ENCODE peak calls at places on chromosome 9, in five cellular contexts. K is GM23338, X is HCT116, S is GM12878, A is HepG2. L is an unnamed sample.

GRCh38 chr9:96071245-96072124 is 196.0 kb downstream of the ERCC6L2 start:
- ATAC-seq in A (peak), S (peak), X (peak), K (peak), L (no peak)

GRCh38 chr9:14383296-14383695 is 69.4 kb upstream of the NFIB start:
- ATAC-seq in S (no peak), X (no peak), A (no peak), K (no peak), L (no peak)

GRCh38 chr9:36306481-36307306 is 48.4 kb upstream of the GNE start:
- ATAC-seq in A (peak), X (no peak), K (no peak), S (no peak), L (no peak)

GRCh38 chr9:14214065-14214684 is 99.8 kb downstream of the NFIB start:
- ATAC-seq in A (peak), K (no peak), X (no peak), S (no peak), L (peak)

GRCh38 chr9:125634040-125634717 is 72.8 kb downstream of the MAPKAP1 start:
- ATAC-seq in K (no peak), S (peak), X (no peak), A (no peak), L (no peak)

GRCh38 chr9:35917261-35917660 is 8.0 kb downstream of the SPAAR start:
- ATAC-seq in S (no peak), K (no peak), A (no peak), X (no peak), L (no peak)

GRCh38 chr9:23582836-23583235 is 243.2 kb downstream of the ELAVL2 start:
- ATAC-seq in S (no peak), X (no peak), K (no peak), A (no peak), L (no peak)

GRCh38 chr9:459491-460444 is 245.1 kb downstream of the DOCK8 start:
- ATAC-seq in S (peak), K (peak), A (no peak), X (peak), L (no peak)

GRCh38 chr9:115411993-115412452 is 294.1 kb upstream of the TNC start:
- ATAC-seq in A (no peak), X (no peak), K (no peak), S (no peak), L (no peak)

GRCh38 chr9:129773262-129774048 is 20.6 kb upstream of the PTGES start:
- ATAC-seq in K (no peak), A (peak), X (no peak), S (no peak), L (no peak)

GRCh38 chr9:116154976-116155699 is 1.5 kb downstream of the PAPPA start:
- ATAC-seq in K (peak), A (no peak), X (no peak), S (no peak), L (no peak)

GRCh38 chr9:69307446-69308216 is 17.4 kb upstream of the ENTREP1 start:
- ATAC-seq in A (no peak), K (peak), S (no peak), X (no peak), L (peak)

GRCh38 chr9:131734781-131735180 is 5.1 kb downstream of the RAPGEF1 start:
- ATAC-seq in S (no peak), A (peak), X (no peak), K (no peak), L (no peak)

GRCh38 chr9:27590636-27591035 is 17.4 kb upstream of the C9orf72 start:
- ATAC-seq in A (no peak), X (no peak), S (no peak), K (no peak), L (no peak)

GRCh38 chr9:126783958-126784357 is 20.9 kb upstream of the ZBTB43 start:
- ATAC-seq in X (no peak), K (no peak), S (no peak), A (no peak), L (no peak)

GRCh38 chr9:92600742-92601261 is 65.0 kb upstream of the ECM2 start:
- ATAC-seq in K (no peak), A (no peak), X (no peak), S (no peak), L (peak)

GRCh38 chr9:85347541-85347940 is 394.2 kb downstream of the AGTPBP1 start:
- ATAC-seq in X (no peak), A (no peak), K (no peak), S (no peak), L (no peak)

GRCh38 chr9:71819115-71819739 is 50.9 kb upstream of the CEMIP2 start:
- ATAC-seq in K (no peak), S (no peak), X (no peak), A (no peak), L (no peak)

GRCh38 chr9:97579914-97580313 is 53.3 kb downstream of the TSTD2 start:
- ATAC-seq in A (no peak), X (no peak), K (no peak), S (no peak), L (peak)

GRCh38 chr9:129964901-129965734 is 77.9 kb downstream of the FNBP1 start:
- ATAC-seq in A (no peak), X (no peak), S (no peak), K (peak), L (peak)

GRCh38 chr9:80492221-80492620 is 920.5 kb downstream of the TLE4 start:
- ATAC-seq in A (no peak), K (no peak), X (no peak), S (no peak), L (no peak)

GRCh38 chr9:23644906-23645305 is 181.1 kb downstream of the ELAVL2 start:
- ATAC-seq in A (no peak), S (no peak), X (no peak), K (no peak), L (no peak)

GRCh38 chr9:20981486-20981885 is 50.0 kb downstream of the HACD4 start:
- ATAC-seq in A (no peak), S (peak), X (no peak), K (no peak), L (peak)

GRCh38 chr9:27602107-27602836 is 29.0 kb upstream of the C9orf72 start:
- ATAC-seq in X (no peak), A (no peak), S (peak), K (no peak), L (no peak)

GRCh38 chr9:123933401-123933800 is 3.5 kb upstream of the DENND1A start:
- ATAC-seq in K (no peak), A (peak), S (no peak), X (peak), L (no peak)

GRCh38 chr9:85290019-85290418 is 451.7 kb downstream of the AGTPBP1 start:
- ATAC-seq in X (no peak), K (no peak), S (no peak), A (no peak), L (no peak)

GRCh38 chr9:22107202-22107601 is 98.1 kb upstream of the CDKN2B start:
- ATAC-seq in K (no peak), A (no peak), S (no peak), X (no peak), L (no peak)

GRCh38 chr9:133210202-133210532 is 1.1 kb upstream of the OBP2B start:
- ATAC-seq in A (no peak), X (peak), S (no peak), K (no peak), L (no peak)

GRCh38 chr9:5502553-5502952 is 7.8 kb upstream of the PDCD1LG2 start:
- ATAC-seq in S (no peak), X (no peak), K (no peak), A (no peak), L (no peak)

GRCh38 chr9:72497476-72498065 is 23.8 kb upstream of the TMC1 start:
- ATAC-seq in K (no peak), S (no peak), A (no peak), X (no peak), L (no peak)

GRCh38 chr9:118023649-118024048 is 319.4 kb downstream of the TLR4 start:
- ATAC-seq in X (no peak), S (no peak), A (no peak), K (no peak), L (no peak)

GRCh38 chr9:76677481-76678055 is 86.7 kb upstream of the PCA3 start:
- ATAC-seq in A (peak), S (no peak), K (no peak), X (no peak), L (peak)

GRCh38 chr9:20292002-20292401 is 330.3 kb downstream of the MLLT3 start:
- ATAC-seq in A (peak), X (peak), S (no peak), K (peak), L (no peak)

GRCh38 chr9:129910628-129911567 is 75.6 kb downstream of the USP20 start:
- ATAC-seq in K (no peak), A (no peak), X (peak), S (no peak), L (peak)

GRCh38 chr9:116015855-116016254 is 137.7 kb upstream of the PAPPA start:
- ATAC-seq in X (no peak), S (no peak), A (no peak), K (no peak), L (no peak)

GRCh38 chr9:82991684-82992083 is 71.3 kb downstream of the RASEF start:
- ATAC-seq in K (no peak), X (no peak), S (no peak), A (peak), L (no peak)

DNA sequence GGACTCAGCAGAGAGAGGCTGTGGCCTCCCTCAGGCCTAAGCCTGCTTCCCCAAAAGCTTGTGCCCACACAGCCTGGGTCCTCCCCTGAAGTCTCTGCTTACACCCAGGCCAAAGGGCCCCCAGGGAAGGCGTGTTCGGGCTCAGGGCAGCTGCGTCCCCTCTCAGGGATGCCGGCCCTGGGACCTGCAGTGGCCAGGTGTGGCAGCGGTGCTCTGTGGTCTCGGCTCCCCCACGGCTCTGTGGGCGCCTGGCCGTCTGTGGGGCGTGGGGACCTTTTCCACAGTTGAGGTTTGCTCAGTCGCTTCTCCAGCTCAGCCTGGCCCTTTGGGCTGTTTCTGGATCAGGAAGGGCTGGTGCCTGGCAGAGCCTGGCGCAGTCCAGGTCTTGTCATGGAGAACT is 75.9 kb downstream of the RXRA start:
- ATAC-seq in S (no peak), K (no peak), A (no peak), X (no peak), L (no peak)
- H3K27ac ChIP-seq in S (no peak), K (no peak), A (no peak), X (no peak), L (peak)

DNA sequence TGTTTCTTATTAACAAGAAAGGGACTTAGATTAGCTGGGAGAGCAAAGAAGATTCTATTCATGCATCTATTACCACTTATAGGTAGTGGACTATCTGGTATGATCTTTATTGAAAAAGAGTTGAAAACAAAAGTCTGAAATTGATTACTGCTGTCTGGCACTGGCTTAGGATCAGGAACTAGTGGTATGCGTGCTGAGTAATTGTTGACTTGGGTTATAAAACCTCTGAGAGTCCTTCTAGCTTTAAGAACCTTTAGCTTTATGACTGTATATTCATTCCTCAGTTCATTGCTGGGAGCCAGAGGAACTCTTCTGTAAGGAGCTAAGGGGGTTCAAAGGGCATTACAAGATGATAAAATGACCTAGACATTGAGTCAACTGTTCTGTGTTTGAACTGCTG is 7.6 kb downstream of the SLC1A1 start:
- ATAC-seq in A (no peak), K (no peak), X (peak), S (peak), L (no peak)
- TF ChIP-seq POLR2AphosphoS5 in A (no peak), K (no peak), X (no peak), S (no peak), L (no peak)

GRCh38 chr9:136664000-136664798 is 1.5 kb downstream of the EGFL7 start:
- ATAC-seq in K (no peak), A (no peak), X (no peak), S (no peak), L (no peak)
- H3K4me3 ChIP-seq in K (no peak), A (no peak), X (no peak), S (no peak), L (peak)

GRCh38 chr9:8717146-8717545 is 917.6 kb upstream of the DMAC1 start:
- ATAC-seq in X (no peak), A (no peak), S (no peak), K (no peak), L (no peak)
- H3K27ac ChIP-seq in X (no peak), A (no peak), S (no peak), K (no peak), L (no peak)